ENCODE peak calls at places on chromosomes 2 and 18, in nine cellular contexts. One of them, this sample, is unnamed.

GRCh38 chr2:235268535-235268934 is 225.3 kb upstream of the AGAP1 start:
- DNase-seq in spleen: no peak
- DNase-seq in heart right ventricle: no peak
- DNase-seq in OCI-LY7: no peak
- DNase-seq in PC-9: peak
- DNase-seq in heart left ventricle: no peak
- DNase-seq in neural progenitor cell: no peak
- DNase-seq in HCT116: no peak
- DNase-seq in fibroblast of lung: peak
- DNase-seq in this sample: no peak

GRCh38 chr2:223487447-223487846 is 114.7 kb downstream of the SCG2 start:
- DNase-seq in spleen: no peak
- DNase-seq in fibroblast of lung: no peak
- DNase-seq in neural progenitor cell: no peak
- DNase-seq in heart left ventricle: no peak
- DNase-seq in OCI-LY7: no peak
- DNase-seq in PC-9: no peak
- DNase-seq in HCT116: no peak
- DNase-seq in heart right ventricle: no peak
- DNase-seq in this sample: no peak

GRCh38 chr18:35695803-35696202 is 114.3 kb downstream of the GALNT1 start:
- DNase-seq in OCI-LY7: no peak
- DNase-seq in heart right ventricle: peak
- DNase-seq in spleen: no peak
- DNase-seq in neural progenitor cell: no peak
- DNase-seq in heart left ventricle: peak
- DNase-seq in fibroblast of lung: no peak
- DNase-seq in PC-9: no peak
- DNase-seq in HCT116: no peak
- DNase-seq in this sample: peak

GRCh38 chr18:34322365-34323289 is 97.9 kb upstream of the NOL4 start:
- DNase-seq in fibroblast of lung: peak
- DNase-seq in heart left ventricle: no peak
- DNase-seq in neural progenitor cell: peak
- DNase-seq in OCI-LY7: peak
- DNase-seq in PC-9: peak
- DNase-seq in HCT116: peak
- DNase-seq in spleen: no peak
- DNase-seq in heart right ventricle: no peak
- DNase-seq in this sample: peak

GRCh38 chr2:201151127-201152074 is 31.5 kb upstream of the CASP10 start:
- DNase-seq in HCT116: peak
- DNase-seq in spleen: no peak
- DNase-seq in fibroblast of lung: peak
- DNase-seq in heart right ventricle: no peak
- DNase-seq in PC-9: peak
- DNase-seq in OCI-LY7: no peak
- DNase-seq in heart left ventricle: no peak
- DNase-seq in neural progenitor cell: no peak
- DNase-seq in this sample: no peak

GRCh38 chr2:58054264-58054663 is 7.7 kb downstream of the VRK2 start:
- DNase-seq in heart left ventricle: no peak
- DNase-seq in PC-9: peak
- DNase-seq in heart right ventricle: no peak
- DNase-seq in fibroblast of lung: no peak
- DNase-seq in neural progenitor cell: no peak
- DNase-seq in HCT116: no peak
- DNase-seq in spleen: no peak
- DNase-seq in OCI-LY7: no peak
- DNase-seq in this sample: no peak

GRCh38 chr2:232053777-232054176 is 92.3 kb downstream of the DIS3L2 start:
- DNase-seq in OCI-LY7: no peak
- DNase-seq in HCT116: no peak
- DNase-seq in neural progenitor cell: no peak
- DNase-seq in PC-9: no peak
- DNase-seq in spleen: no peak
- DNase-seq in heart right ventricle: no peak
- DNase-seq in fibroblast of lung: no peak
- DNase-seq in heart left ventricle: no peak
- DNase-seq in this sample: no peak

GRCh38 chr2:190093793-190094192 is 31.3 kb upstream of the MSTN start:
- DNase-seq in heart left ventricle: no peak
- DNase-seq in heart right ventricle: peak
- DNase-seq in fibroblast of lung: peak
- DNase-seq in PC-9: no peak
- DNase-seq in neural progenitor cell: no peak
- DNase-seq in spleen: no peak
- DNase-seq in HCT116: no peak
- DNase-seq in OCI-LY7: no peak
- DNase-seq in this sample: no peak

GRCh38 chr2:45134726-45135125 is 125.5 kb upstream of the SIX2 start:
- DNase-seq in HCT116: no peak
- DNase-seq in OCI-LY7: peak
- DNase-seq in fibroblast of lung: peak
- DNase-seq in heart right ventricle: no peak
- DNase-seq in heart left ventricle: no peak
- DNase-seq in neural progenitor cell: no peak
- DNase-seq in spleen: no peak
- DNase-seq in PC-9: no peak
- DNase-seq in this sample: no peak

GRCh38 chr2:114089636-114090325 is 199.9 kb downstream of the ACTR3 start:
- DNase-seq in heart left ventricle: no peak
- DNase-seq in fibroblast of lung: no peak
- DNase-seq in OCI-LY7: no peak
- DNase-seq in HCT116: no peak
- DNase-seq in neural progenitor cell: no peak
- DNase-seq in heart right ventricle: no peak
- DNase-seq in PC-9: no peak
- DNase-seq in spleen: no peak
- DNase-seq in this sample: no peak

GRCh38 chr2:167935803-167936110 is 311.6 kb downstream of the STK39 start:
- DNase-seq in neural progenitor cell: no peak
- DNase-seq in PC-9: no peak
- DNase-seq in fibroblast of lung: no peak
- DNase-seq in heart left ventricle: no peak
- DNase-seq in heart right ventricle: no peak
- DNase-seq in OCI-LY7: no peak
- DNase-seq in spleen: no peak
- DNase-seq in HCT116: no peak
- DNase-seq in this sample: no peak

GRCh38 chr2:148680462-148680861 is 35.9 kb downstream of the EPC2 start:
- DNase-seq in spleen: no peak
- DNase-seq in PC-9: no peak
- DNase-seq in OCI-LY7: no peak
- DNase-seq in heart left ventricle: no peak
- DNase-seq in heart right ventricle: no peak
- DNase-seq in fibroblast of lung: peak
- DNase-seq in neural progenitor cell: no peak
- DNase-seq in HCT116: no peak
- DNase-seq in this sample: no peak

GRCh38 chr18:29123706-29124530 is 947.0 kb upstream of the CDH2 start:
- DNase-seq in spleen: no peak
- DNase-seq in heart right ventricle: no peak
- DNase-seq in OCI-LY7: no peak
- DNase-seq in heart left ventricle: no peak
- DNase-seq in PC-9: no peak
- DNase-seq in neural progenitor cell: no peak
- DNase-seq in HCT116: no peak
- DNase-seq in fibroblast of lung: peak
- DNase-seq in this sample: no peak

GRCh38 chr18:24613887-24614286 is 153.4 kb downstream of the HRH4 start:
- DNase-seq in OCI-LY7: no peak
- DNase-seq in heart right ventricle: no peak
- DNase-seq in heart left ventricle: no peak
- DNase-seq in fibroblast of lung: no peak
- DNase-seq in spleen: no peak
- DNase-seq in neural progenitor cell: no peak
- DNase-seq in PC-9: no peak
- DNase-seq in HCT116: no peak
- DNase-seq in this sample: no peak

GRCh38 chr2:167335627-167336026 is 447.3 kb downstream of the XIRP2 start:
- DNase-seq in heart right ventricle: no peak
- DNase-seq in fibroblast of lung: peak
- DNase-seq in heart left ventricle: no peak
- DNase-seq in HCT116: no peak
- DNase-seq in PC-9: no peak
- DNase-seq in neural progenitor cell: no peak
- DNase-seq in OCI-LY7: no peak
- DNase-seq in spleen: no peak
- DNase-seq in this sample: no peak

DNA sequence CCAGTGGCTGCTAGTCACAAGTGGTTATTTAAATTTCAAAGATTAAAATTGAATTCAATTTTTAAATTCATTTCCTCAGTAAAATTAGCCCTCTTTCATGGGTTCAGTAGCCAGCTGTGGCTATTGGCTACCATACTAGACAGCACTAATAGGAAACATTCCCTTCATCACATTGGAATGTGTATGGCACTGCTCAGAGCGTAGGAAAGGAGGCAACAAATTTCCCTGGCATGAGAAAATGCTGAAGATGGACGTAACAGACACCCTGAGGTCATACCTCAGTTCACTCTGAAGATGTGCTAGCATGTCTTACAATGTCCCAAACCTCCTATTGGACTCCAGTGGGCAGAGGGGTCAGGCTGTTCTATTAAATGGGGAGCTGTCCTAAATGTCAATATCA is 96.4 kb downstream of the C1QL2 start:
- DNase-seq in heart right ventricle: no peak
- DNase-seq in heart left ventricle: no peak
- DNase-seq in neural progenitor cell: no peak
- DNase-seq in fibroblast of lung: no peak
- DNase-seq in PC-9: no peak
- DNase-seq in OCI-LY7: no peak
- DNase-seq in spleen: no peak
- DNase-seq in HCT116: no peak
- DNase-seq in this sample: no peak
- H3K27ac ChIP-seq in heart right ventricle: no peak
- H3K27ac ChIP-seq in heart left ventricle: no peak
- H3K27ac ChIP-seq in neural progenitor cell: no peak
- H3K27ac ChIP-seq in fibroblast of lung: no peak
- H3K27ac ChIP-seq in PC-9: no peak
- H3K27ac ChIP-seq in OCI-LY7: no peak
- H3K27ac ChIP-seq in spleen: no peak
- H3K27ac ChIP-seq in HCT116: no peak
- H3K27ac ChIP-seq in this sample: no peak

DNA sequence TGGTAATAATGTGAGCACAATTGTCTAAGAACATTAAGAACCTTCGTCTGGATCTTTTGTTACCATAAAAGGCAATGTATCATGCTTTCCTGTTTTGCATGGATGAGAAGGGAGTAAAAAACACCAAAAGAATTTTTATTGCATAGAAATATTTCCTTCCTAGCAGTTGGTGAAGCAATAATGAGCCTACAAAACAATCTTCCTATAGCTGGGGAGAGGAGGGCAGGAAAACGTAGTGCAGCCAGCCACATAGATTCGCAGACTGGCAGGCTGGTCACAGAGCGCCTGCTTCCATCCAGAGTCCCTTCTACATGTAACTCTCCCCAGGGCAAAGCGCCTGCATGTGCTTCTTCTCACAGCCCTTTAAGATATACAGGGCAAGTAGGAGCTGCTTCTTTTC is 190.4 kb downstream of the BABAM2 start:
- DNase-seq in OCI-LY7: no peak
- DNase-seq in heart right ventricle: no peak
- DNase-seq in spleen: no peak
- DNase-seq in fibroblast of lung: peak
- DNase-seq in heart left ventricle: no peak
- DNase-seq in neural progenitor cell: no peak
- DNase-seq in HCT116: no peak
- DNase-seq in PC-9: no peak
- DNase-seq in this sample: no peak
- TF ChIP-seq CTCF in OCI-LY7: no peak
- TF ChIP-seq CTCF in heart right ventricle: no peak
- TF ChIP-seq CTCF in spleen: no peak
- TF ChIP-seq CTCF in fibroblast of lung: no peak
- TF ChIP-seq CTCF in heart left ventricle: no peak
- TF ChIP-seq CTCF in neural progenitor cell: no peak
- TF ChIP-seq CTCF in HCT116: no peak
- TF ChIP-seq CTCF in PC-9: no peak
- TF ChIP-seq CTCF in this sample: no peak

GRCh38 chr2:27494284-27494943 is 586 bp downstream of the FNDC4 start:
- DNase-seq in spleen: peak
- DNase-seq in heart left ventricle: peak
- DNase-seq in fibroblast of lung: peak
- DNase-seq in heart right ventricle: peak
- DNase-seq in HCT116: no peak
- DNase-seq in neural progenitor cell: peak
- DNase-seq in PC-9: no peak
- DNase-seq in OCI-LY7: no peak
- DNase-seq in this sample: peak

GRCh38 chr2:27492557-27492956 is 2.4 kb downstream of the FNDC4 start:
- DNase-seq in heart left ventricle: no peak
- DNase-seq in HCT116: no peak
- DNase-seq in fibroblast of lung: no peak
- DNase-seq in neural progenitor cell: no peak
- DNase-seq in spleen: no peak
- DNase-seq in PC-9: no peak
- DNase-seq in heart right ventricle: no peak
- DNase-seq in OCI-LY7: no peak
- DNase-seq in this sample: no peak

GRCh38 chr2:27494944-27495554 is at the start of gene FNDC4:
- DNase-seq in spleen: peak
- DNase-seq in heart left ventricle: peak
- DNase-seq in fibroblast of lung: no peak
- DNase-seq in heart right ventricle: peak
- DNase-seq in neural progenitor cell: peak
- DNase-seq in PC-9: no peak
- DNase-seq in HCT116: no peak
- DNase-seq in OCI-LY7: no peak
- DNase-seq in this sample: peak

GRCh38 chr2:27495840-27496356 is 741 bp upstream of the GCKR start:
- DNase-seq in HCT116: no peak
- DNase-seq in spleen: no peak
- DNase-seq in heart right ventricle: no peak
- DNase-seq in OCI-LY7: no peak
- DNase-seq in PC-9: no peak
- DNase-seq in fibroblast of lung: no peak
- DNase-seq in heart left ventricle: no peak
- DNase-seq in neural progenitor cell: no peak
- DNase-seq in this sample: no peak

DNA sequence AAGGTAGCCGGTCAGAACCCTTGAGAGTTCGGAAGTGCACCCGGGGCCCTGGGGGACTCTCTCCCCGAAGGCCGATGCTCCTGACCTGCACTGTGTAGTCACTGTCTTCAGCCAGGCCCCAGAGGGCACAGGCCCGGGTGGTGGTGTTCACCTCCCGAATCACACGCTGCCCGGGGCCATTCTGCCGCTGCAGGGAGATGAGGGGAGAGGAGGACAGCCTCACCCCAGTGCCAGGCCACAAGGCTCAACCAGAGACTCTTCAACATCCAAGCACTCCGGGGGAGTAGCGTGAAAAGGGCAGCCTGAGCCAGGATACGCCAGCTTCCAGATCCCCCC is 1.1 kb downstream of the FNDC4 start:
- DNase-seq in heart left ventricle: no peak
- DNase-seq in fibroblast of lung: no peak
- DNase-seq in spleen: no peak
- DNase-seq in heart right ventricle: no peak
- DNase-seq in OCI-LY7: no peak
- DNase-seq in HCT116: no peak
- DNase-seq in neural progenitor cell: no peak
- DNase-seq in PC-9: no peak
- DNase-seq in this sample: no peak
- H3K4me3 ChIP-seq in heart left ventricle: no peak
- H3K4me3 ChIP-seq in fibroblast of lung: no peak
- H3K4me3 ChIP-seq in spleen: no peak
- H3K4me3 ChIP-seq in heart right ventricle: no peak
- H3K4me3 ChIP-seq in OCI-LY7: no peak
- H3K4me3 ChIP-seq in HCT116: no peak
- H3K4me3 ChIP-seq in neural progenitor cell: peak
- H3K4me3 ChIP-seq in PC-9: no peak
- H3K4me3 ChIP-seq in this sample: no peak

GRCh38 chr2:9693646-9694045 is 62.8 kb upstream of the YWHAQ start:
- DNase-seq in heart left ventricle: no peak
- DNase-seq in OCI-LY7: no peak
- DNase-seq in neural progenitor cell: no peak
- DNase-seq in heart right ventricle: no peak
- DNase-seq in PC-9: no peak
- DNase-seq in HCT116: no peak
- DNase-seq in spleen: no peak
- DNase-seq in fibroblast of lung: no peak
- DNase-seq in this sample: no peak
- H3K27ac ChIP-seq in heart left ventricle: peak
- H3K27ac ChIP-seq in OCI-LY7: no peak
- H3K27ac ChIP-seq in neural progenitor cell: no peak
- H3K27ac ChIP-seq in heart right ventricle: peak
- H3K27ac ChIP-seq in PC-9: no peak
- H3K27ac ChIP-seq in HCT116: no peak
- H3K27ac ChIP-seq in spleen: no peak
- H3K27ac ChIP-seq in fibroblast of lung: no peak
- H3K27ac ChIP-seq in this sample: peak